ENCODE peak calls at places on chromosomes 1 and 21, in six cellular contexts. B, S, J, I, O and W are unnamed samples.

GRCh38 chr1:4657920-4658585 is 3.6 kb downstream of the AJAP1 start:
- DNase-seq in B (no peak), S (no peak), J (no peak), I (no peak), O (no peak), W (no peak)

GRCh38 chr1:243658596-243659105 is 191.4 kb downstream of the AKT3 start:
- DNase-seq in B (no peak), S (peak), J (no peak), I (no peak), O (no peak), W (no peak)

GRCh38 chr1:212814989-212815388 is 23.3 kb downstream of the TATDN3 start:
- DNase-seq in B (no peak), S (no peak), J (no peak), I (no peak), O (no peak), W (no peak)

GRCh38 chr1:26696645-26697440 is 1.0 kb downstream of the ARID1A start:
- DNase-seq in B (peak), S (no peak), J (no peak), I (no peak), O (peak), W (peak)

GRCh38 chr1:157472959-157473358 is 79.4 kb downstream of the FCRL5 start:
- DNase-seq in B (no peak), S (no peak), J (no peak), I (no peak), O (no peak), W (no peak)

GRCh38 chr1:224081604-224082003 is 32.3 kb upstream of the FBXO28 start:
- DNase-seq in B (no peak), S (no peak), J (no peak), I (no peak), O (no peak), W (no peak)

GRCh38 chr1:18693256-18694098 is 62.8 kb downstream of the PAX7 start:
- DNase-seq in B (no peak), S (no peak), J (no peak), I (no peak), O (no peak), W (no peak)

GRCh38 chr1:56286956-56287355 is 292.4 kb downstream of the PLPP3 start:
- DNase-seq in B (no peak), S (no peak), J (no peak), I (no peak), O (no peak), W (no peak)

GRCh38 chr1:5770981-5771765 is 221.1 kb downstream of the NPHP4 start:
- DNase-seq in B (no peak), S (no peak), J (no peak), I (no peak), O (no peak), W (no peak)

GRCh38 chr1:228963795-228964177 is 228.5 kb downstream of the RHOU start:
- DNase-seq in B (no peak), S (no peak), J (no peak), I (peak), O (no peak), W (no peak)

GRCh38 chr1:101453844-101454243 is 217.0 kb downstream of the S1PR1 start:
- DNase-seq in B (no peak), S (no peak), J (no peak), I (no peak), O (no peak), W (no peak)

GRCh38 chr1:29180497-29181412 is 945 bp downstream of the SRSF4 start:
- DNase-seq in B (no peak), S (no peak), J (no peak), I (peak), O (peak), W (peak)

GRCh38 chr21:36070999-36071398 is 1.2 kb downstream of the CBR1 start:
- DNase-seq in B (no peak), S (no peak), J (no peak), I (no peak), O (no peak), W (no peak)

GRCh38 chr1:243421784-243422183 is 165.9 kb downstream of the SDCCAG8 start:
- DNase-seq in B (no peak), S (no peak), J (peak), I (peak), O (peak), W (peak)

GRCh38 chr1:115222616-115223402 is 115.2 kb downstream of the NGF start:
- DNase-seq in B (no peak), S (peak), J (no peak), I (no peak), O (no peak), W (no peak)

GRCh38 chr21:33231526-33231925 is 1.8 kb downstream of the IFNAR2 start:
- DNase-seq in B (no peak), S (no peak), J (no peak), I (no peak), O (peak), W (no peak)

GRCh38 chr21:34364921-34365320 is 1.1 kb downstream of the KCNE2 start:
- DNase-seq in B (no peak), S (no peak), J (no peak), I (no peak), O (no peak), W (no peak)

GRCh38 chr1:29746076-29746665 is 509.8 kb downstream of the PTPRU start:
- DNase-seq in B (no peak), S (no peak), J (no peak), I (no peak), O (no peak), W (no peak)

GRCh38 chr1:60281360-60281932 is 207.9 kb upstream of the C1orf87 start:
- DNase-seq in B (peak), S (peak), J (peak), I (peak), O (peak), W (peak)

GRCh38 chr1:201501812-201502510 is 5.0 kb downstream of the CSRP1 start:
- DNase-seq in B (peak), S (no peak), J (no peak), I (no peak), O (no peak), W (no peak)

GRCh38 chr1:84365225-84366221 is 32.8 kb upstream of the DNASE2B start:
- DNase-seq in B (peak), S (peak), J (peak), I (peak), O (no peak), W (no peak)

GRCh38 chr21:45556302-45556644 is 14.0 kb upstream of the SLC19A1 start:
- DNase-seq in B (no peak), S (no peak), J (no peak), I (no peak), O (no peak), W (no peak)

GRCh38 chr1:113886417-113887391 is 677 bp downstream of the BCL2L15 start:
- DNase-seq in B (no peak), S (no peak), J (no peak), I (no peak), O (no peak), W (no peak)

GRCh38 chr1:235434001-235434400 is 66.8 kb downstream of the TBCE start:
- DNase-seq in B (no peak), S (no peak), J (no peak), I (no peak), O (no peak), W (no peak)

GRCh38 chr1:203650012-203650836 is 23.6 kb downstream of the ATP2B4 start:
- DNase-seq in B (peak), S (peak), J (no peak), I (no peak), O (peak), W (peak)

GRCh38 chr1:100430368-100430767 is 78.1 kb downstream of the CDC14A start:
- DNase-seq in B (no peak), S (peak), J (no peak), I (no peak), O (no peak), W (no peak)

GRCh38 chr1:244112646-244113045 is 61.6 kb downstream of the ZBTB18 start:
- DNase-seq in B (no peak), S (no peak), J (no peak), I (peak), O (no peak), W (no peak)

GRCh38 chr1:109391626-109392025 is 6.1 kb downstream of the SORT1 start:
- DNase-seq in B (no peak), S (no peak), J (no peak), I (no peak), O (peak), W (peak)

GRCh38 chr1:21212126-21212525 is 35.4 kb upstream of the EIF4G3 start:
- DNase-seq in B (no peak), S (no peak), J (no peak), I (no peak), O (no peak), W (no peak)

GRCh38 chr1:176225911-176226310 is 18.8 kb upstream of the COP1 start:
- DNase-seq in B (no peak), S (no peak), J (no peak), I (no peak), O (no peak), W (no peak)

GRCh38 chr1:25107643-25108010 is 124.7 kb downstream of the SYF2 start:
- DNase-seq in B (no peak), S (no peak), J (no peak), I (peak), O (no peak), W (no peak)

GRCh38 chr1:15341634-15342375 is 67.9 kb upstream of the EFHD2 start:
- DNase-seq in B (no peak), S (peak), J (no peak), I (peak), O (no peak), W (peak)

GRCh38 chr1:40848530-40849189 is 13.5 kb downstream of the CITED4 start:
- DNase-seq in B (peak), S (peak), J (peak), I (peak), O (peak), W (no peak)

GRCh38 chr1:245493029-245493428 is 338.2 kb downstream of the KIF26B start:
- DNase-seq in B (no peak), S (no peak), J (no peak), I (no peak), O (no peak), W (no peak)

GRCh38 chr1:167491586-167492408 is 26.5 kb downstream of the CD247 start:
- DNase-seq in B (no peak), S (no peak), J (no peak), I (no peak), O (no peak), W (no peak)

GRCh38 chr1:113654883-113655282 is 104.4 kb downstream of the PHTF1 start:
- DNase-seq in B (no peak), S (no peak), J (no peak), I (no peak), O (no peak), W (no peak)

GRCh38 chr21:41877901-41878830 is 978 bp downstream of the PRDM15 start:
- DNase-seq in B (peak), S (peak), J (no peak), I (peak), O (peak), W (peak)

GRCh38 chr1:46131727-46132528 is 501 bp downstream of the PIK3R3 start:
- DNase-seq in B (no peak), S (peak), J (no peak), I (peak), O (no peak), W (peak)

GRCh38 chr1:78797108-78797781 is 147.6 kb downstream of the IFI44 start:
- DNase-seq in B (no peak), S (no peak), J (no peak), I (no peak), O (no peak), W (no peak)

GRCh38 chr1:191590578-191590977 is 567.7 kb upstream of the RGS18 start:
- DNase-seq in B (no peak), S (no peak), J (no peak), I (no peak), O (no peak), W (no peak)

GRCh38 chr1:183097438-183098051 is 74.3 kb downstream of the LAMC1 start:
- DNase-seq in B (no peak), S (peak), J (no peak), I (peak), O (no peak), W (no peak)
- TF ChIP-seq CTCF in B (no peak), S (no peak), J (no peak), I (no peak), O (no peak), W (no peak)

GRCh38 chr1:208158640-208159541 is 85.3 kb downstream of the PLXNA2 start:
- DNase-seq in B (peak), S (no peak), J (no peak), I (no peak), O (no peak), W (no peak)
- TF ChIP-seq CTCF in B (no peak), S (no peak), J (no peak), I (no peak), O (no peak), W (no peak)

DNA sequence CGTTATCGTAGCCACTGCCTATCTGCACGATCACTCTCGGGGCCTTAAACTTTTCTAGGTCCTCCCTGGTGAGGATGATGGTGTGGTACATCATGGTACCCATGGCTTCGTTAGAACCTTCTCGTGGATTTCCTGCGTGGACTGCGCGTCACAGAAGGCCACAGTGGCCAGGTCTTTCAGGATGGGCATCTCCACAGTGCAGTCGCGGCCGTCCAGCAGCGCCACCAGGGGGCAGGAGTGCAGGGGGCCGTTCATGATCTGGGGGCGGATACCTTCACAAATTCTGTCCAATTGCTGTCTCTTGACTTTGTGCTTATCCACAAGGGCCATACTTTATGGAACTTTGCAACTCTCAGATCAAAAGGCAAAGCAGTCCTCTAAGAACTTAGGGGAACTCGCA is 69.6 kb downstream of the WLS start:
- DNase-seq in B (no peak), S (no peak), J (no peak), I (no peak), O (no peak), W (no peak)
- TF ChIP-seq CTCF in B (no peak), S (peak), J (no peak), I (peak), O (peak), W (no peak)

DNA sequence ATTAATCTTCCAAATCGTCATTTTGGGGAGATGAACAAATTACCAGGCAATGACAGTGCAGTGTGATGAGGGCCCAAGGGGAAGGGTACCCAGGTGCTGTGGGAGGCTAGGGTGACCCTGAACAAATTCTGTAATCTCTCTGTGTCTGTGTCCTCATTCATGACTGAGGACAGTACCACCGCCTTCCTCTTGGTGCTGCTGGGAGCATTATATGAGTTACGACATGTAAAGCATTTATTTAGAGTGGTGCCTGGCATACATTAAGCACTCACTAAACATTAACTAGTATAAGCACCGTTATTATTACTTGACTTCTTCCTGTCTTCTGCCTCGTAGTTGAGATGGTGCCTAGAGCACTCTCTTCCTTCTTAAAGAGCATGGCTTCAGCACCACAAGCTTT is 468.2 kb upstream of the VAMP3 start:
- DNase-seq in B (no peak), S (no peak), J (peak), I (no peak), O (no peak), W (no peak)
- TF ChIP-seq CTCF in B (no peak), S (no peak), J (no peak), I (peak), O (no peak), W (no peak)